ENCODE peak calls at places on chromosome 12, in six cellular contexts. T is activated T-helper 1 cell treated with Interleukin-2 at 50 U/mL for 16 hours, X is heart right ventricle, S is NCI-H2107, Z is GM12865, K is neural crest cell. G is an unnamed sample.

GRCh38 chr12:14913381-14913781 is 25.0 kb downstream of the ERP27 start:
- DNase-seq in T (no peak), X (peak; percentile 39), S (peak; percentile 75), Z (no peak), K (no peak), G (no peak)

GRCh38 chr12:58415716-58416115 is 474.3 kb downstream of the ATP23 start:
- DNase-seq in T (no peak), X (no peak), S (no peak), Z (no peak), K (no peak), G (no peak)

GRCh38 chr12:50102648-50103309 is 1.0 kb upstream of the GPD1 start:
- DNase-seq in T (no peak), X (no peak), S (no peak), Z (peak; percentile 36), K (no peak), G (no peak)

GRCh38 chr12:6967548-6968100 is 2.8 kb downstream of the PHB2 start:
- DNase-seq in T (no peak), X (no peak), S (no peak), Z (no peak), K (no peak), G (no peak)

GRCh38 chr12:66636771-66637170 is 42.1 kb downstream of the GRIP1 start:
- DNase-seq in T (no peak), X (peak; percentile 26), S (no peak), Z (no peak), K (no peak), G (no peak)

GRCh38 chr12:54201001-54201794 is 12.4 kb upstream of the SMUG1 start:
- DNase-seq in T (peak; percentile 48), X (peak; percentile 61), S (peak; percentile 49), Z (peak; percentile 73), K (peak; percentile 79), G (peak; percentile 57)

GRCh38 chr12:24848941-24849477 is 99.9 kb downstream of the BCAT1 start:
- DNase-seq in T (no peak), X (no peak), S (no peak), Z (no peak), K (no peak), G (no peak)

GRCh38 chr12:4849024-4849594 is 60.6 kb upstream of the KCNA1 start:
- DNase-seq in T (no peak), X (no peak), S (peak; percentile 35), Z (peak; percentile 49), K (peak; percentile 8), G (no peak)

GRCh38 chr12:84408936-84409335 is 503.7 kb downstream of the SLC6A15 start:
- DNase-seq in T (no peak), X (no peak), S (no peak), Z (no peak), K (no peak), G (no peak)

GRCh38 chr12:109927622-109928021 is 27.5 kb downstream of the TCHP start:
- DNase-seq in T (peak; percentile 19), X (no peak), S (no peak), Z (peak; percentile 42), K (peak; percentile 40), G (no peak)

GRCh38 chr12:52899338-52900035 is 5.4 kb downstream of the KRT8 start:
- DNase-seq in T (no peak), X (no peak), S (no peak), Z (no peak), K (no peak), G (no peak)

GRCh38 chr12:8081228-8081920 is 700 bp upstream of the NECAP1 start:
- DNase-seq in T (no peak), X (no peak), S (peak; percentile 11), Z (peak; percentile 56), K (no peak), G (peak; percentile 78)

GRCh38 chr12:27101290-27101689 is 18.9 kb upstream of the C12orf71 start:
- DNase-seq in T (no peak), X (no peak), S (no peak), Z (no peak), K (no peak), G (no peak)

GRCh38 chr12:41663487-41664258 is 475.6 kb downstream of the PDZRN4 start:
- DNase-seq in T (no peak), X (no peak), S (peak; percentile 45), Z (no peak), K (no peak), G (peak; percentile 22)

GRCh38 chr12:58502236-58502635 is 418.1 kb downstream of the LRIG3 start:
- DNase-seq in T (no peak), X (no peak), S (no peak), Z (no peak), K (peak; percentile 13), G (peak; percentile 19)

GRCh38 chr12:31591308-31591901 is 469 bp upstream of the DENND5B start:
- DNase-seq in T (no peak), X (no peak), S (no peak), Z (peak; percentile 85), K (peak; percentile 12), G (no peak)

GRCh38 chr12:117674313-117674712 is 294.5 kb downstream of the KSR2 start:
- DNase-seq in T (no peak), X (no peak), S (no peak), Z (no peak), K (no peak), G (no peak)

GRCh38 chr12:117395766-117396165 is 34.3 kb upstream of the NOS1 start:
- DNase-seq in T (no peak), X (no peak), S (no peak), Z (no peak), K (no peak), G (no peak)

GRCh38 chr12:6307521-6307920 is 3.0 kb upstream of the PLEKHG6 start:
- DNase-seq in T (no peak), X (no peak), S (no peak), Z (no peak), K (no peak), G (no peak)

G was measured in MM.1S.